ENCODE peak calls at places on chromosome 10, in eight cellular contexts. I is GM23338, L is K562, A is HCT116, V is breast epithelium, O is endothelial cell of umbilical vein, D is suprapubic skin, H is transverse colon. J is an unnamed sample.

GRCh38 chr10:77643795-77644468 is 6.3 kb upstream of the KCNMA1 start:
- DNase-seq in I (peak), L (peak), A (peak), V (no peak), O (peak), D (no peak), H (peak), J (no peak)

GRCh38 chr10:56028299-56029132 is 332.5 kb downstream of the ZWINT start:
- DNase-seq in I (no peak), L (no peak), A (no peak), V (no peak), O (no peak), D (no peak), H (no peak), J (no peak)

GRCh38 chr10:49613160-49613881 is 516 bp upstream of the CHAT start:
- DNase-seq in I (peak), L (no peak), A (no peak), V (no peak), O (no peak), D (peak), H (no peak), J (peak)

GRCh38 chr10:86411281-86411841 is 44.8 kb upstream of the GRID1 start:
- DNase-seq in I (no peak), L (no peak), A (no peak), V (no peak), O (peak), D (no peak), H (no peak), J (no peak)

GRCh38 chr10:34295142-34295548 is 520.0 kb downstream of the PARD3 start:
- DNase-seq in I (no peak), L (no peak), A (no peak), V (no peak), O (no peak), D (no peak), H (no peak), J (no peak)

GRCh38 chr10:48444861-48445841 is 138.7 kb downstream of the MAPK8 start:
- DNase-seq in I (peak), L (no peak), A (no peak), V (no peak), O (no peak), D (no peak), H (no peak), J (peak)

GRCh38 chr10:58952747-58953466 is 223.5 kb upstream of the PHYHIPL start:
- DNase-seq in I (peak), L (peak), A (peak), V (no peak), O (peak), D (no peak), H (peak), J (no peak)

GRCh38 chr10:85547460-85548023 is 819.1 kb downstream of the GRID1 start:
- DNase-seq in I (no peak), L (no peak), A (no peak), V (no peak), O (no peak), D (no peak), H (no peak), J (no peak)

GRCh38 chr10:30491204-30491603 is 57.2 kb downstream of the MAP3K8 start:
- DNase-seq in I (no peak), L (no peak), A (no peak), V (no peak), O (no peak), D (no peak), H (no peak), J (no peak)

GRCh38 chr10:35270100-35270499 is 66.2 kb upstream of the CCNY start:
- DNase-seq in I (no peak), L (no peak), A (no peak), V (no peak), O (no peak), D (no peak), H (no peak), J (no peak)

GRCh38 chr10:6951771-6952170 is 371.7 kb upstream of the PRKCQ start:
- DNase-seq in I (no peak), L (no peak), A (no peak), V (no peak), O (no peak), D (no peak), H (no peak), J (no peak)

GRCh38 chr10:100345570-100346330 is 1.3 kb upstream of the SCD start:
- DNase-seq in I (peak), L (no peak), A (no peak), V (no peak), O (no peak), D (no peak), H (no peak), J (no peak)

GRCh38 chr10:62224606-62225005 is 44.0 kb downstream of the RTKN2 start:
- DNase-seq in I (peak), L (no peak), A (no peak), V (no peak), O (no peak), D (no peak), H (no peak), J (no peak)

GRCh38 chr10:124417846-124418725 is 637 bp downstream of the OAT start:
- DNase-seq in I (peak), L (no peak), A (no peak), V (peak), O (peak), D (peak), H (peak), J (peak)

GRCh38 chr10:63829573-63830149 is 308.5 kb downstream of the REEP3 start:
- DNase-seq in I (peak), L (no peak), A (no peak), V (no peak), O (no peak), D (no peak), H (no peak), J (no peak)

GRCh38 chr10:77090381-77091356 is 546.9 kb downstream of the KCNMA1 start:
- DNase-seq in I (no peak), L (no peak), A (no peak), V (no peak), O (no peak), D (no peak), H (no peak), J (no peak)

GRCh38 chr10:75865413-75865812 is 434.0 kb downstream of the LRMDA start:
- DNase-seq in I (no peak), L (no peak), A (no peak), V (no peak), O (peak), D (no peak), H (no peak), J (no peak)

GRCh38 chr10:33233635-33234034 is 100.8 kb downstream of the NRP1 start:
- DNase-seq in I (no peak), L (no peak), A (no peak), V (no peak), O (peak), D (no peak), H (no peak), J (no peak)

GRCh38 chr10:60186315-60187071 is 203.2 kb downstream of the ANK3 start:
- DNase-seq in I (no peak), L (no peak), A (no peak), V (no peak), O (no peak), D (peak), H (no peak), J (no peak)

GRCh38 chr10:71912431-71912830 is 51.8 kb upstream of the CHST3 start:
- DNase-seq in I (peak), L (no peak), A (no peak), V (no peak), O (no peak), D (no peak), H (no peak), J (no peak)
- TF ChIP-seq CTCF in I (peak), L (peak), A (peak), V (no peak), O (no peak), D (no peak), H (no peak), J (no peak)

GRCh38 chr10:123417414-123417813 is 248.7 kb upstream of the GPR26 start:
- DNase-seq in I (no peak), L (no peak), A (no peak), V (no peak), O (no peak), D (no peak), H (no peak), J (no peak)

GRCh38 chr10:123408660-123409059 is 254.5 kb downstream of the BUB3 start:
- DNase-seq in I (no peak), L (no peak), A (no peak), V (no peak), O (no peak), D (no peak), H (no peak), J (no peak)

GRCh38 chr10:123413353-123413752 is 252.8 kb upstream of the GPR26 start:
- DNase-seq in I (no peak), L (no peak), A (no peak), V (no peak), O (no peak), D (no peak), H (no peak), J (no peak)
- H3K4me3 ChIP-seq in I (no peak), L (no peak), A (no peak), V (no peak), O (no peak), D (no peak), H (no peak), J (no peak)

DNA sequence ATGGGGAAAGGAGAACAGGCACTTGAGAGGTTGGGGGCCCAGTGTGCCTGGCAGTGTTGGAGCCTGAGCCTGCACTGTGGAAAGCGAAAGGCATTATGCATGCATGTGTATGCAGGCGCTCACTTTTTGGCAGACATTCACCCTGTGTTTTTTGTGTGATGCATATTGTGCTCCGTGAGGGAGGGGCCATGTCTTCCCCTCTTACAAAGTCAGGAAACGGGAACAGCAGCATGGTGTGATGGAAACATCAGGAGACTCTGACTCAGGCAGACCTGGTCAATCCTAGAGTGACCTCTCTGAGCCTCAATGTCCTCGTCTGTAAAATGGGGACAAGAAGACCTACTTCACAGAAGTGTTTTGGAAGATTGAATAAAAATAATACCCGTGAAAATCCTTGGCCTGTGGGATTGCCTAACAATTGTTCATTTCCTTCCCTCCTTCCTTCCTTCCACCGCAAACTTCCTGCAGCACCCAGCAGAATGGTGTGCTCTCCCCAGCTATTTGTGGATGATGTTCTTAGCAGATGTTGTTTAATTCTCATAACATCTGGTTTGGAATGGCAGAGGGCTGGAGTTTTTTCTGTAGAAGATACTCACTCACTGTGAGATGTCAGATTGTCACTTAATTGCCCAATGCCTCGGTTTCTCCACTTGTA is 39.7 kb downstream of the CDH23 start:
- DNase-seq in I (no peak), L (no peak), A (no peak), V (no peak), O (peak), D (no peak), H (no peak), J (no peak)
- TF ChIP-seq POLR2AphosphoS5 in I (no peak), L (no peak), A (no peak), V (no peak), O (no peak), D (no peak), H (no peak), J (no peak)

GRCh38 chr10:22244001-22244400 is 26.2 kb upstream of the EBLN1 start:
- DNase-seq in I (peak), L (no peak), A (no peak), V (no peak), O (no peak), D (no peak), H (no peak), J (no peak)
- TF ChIP-seq CTCF in I (peak), L (peak), A (peak), V (no peak), O (peak), D (no peak), H (no peak), J (no peak)

GRCh38 chr10:17452060-17452894 is 2.1 kb downstream of the ST8SIA6 start:
- DNase-seq in I (no peak), L (no peak), A (no peak), V (no peak), O (no peak), D (no peak), H (no peak), J (no peak)
- H3K4me3 ChIP-seq in I (peak), L (peak), A (peak), V (no peak), O (no peak), D (no peak), H (no peak), J (no peak)